ENCODE peak calls at places on chromosomes 7 and 10, in seven cellular contexts. One of them, this sample, is unnamed.

GRCh38 chr10:16417341-16417740 is 19.5 kb upstream of the PTER start:
- DNase-seq in lower leg skin: no peak
- DNase-seq in heart right ventricle: no peak
- DNase-seq in GM23338: no peak
- DNase-seq in cardiac fibroblast: no peak
- DNase-seq in colonic mucosa: no peak
- DNase-seq in tibial artery: no peak
- DNase-seq in this sample: no peak

GRCh38 chr10:79084012-79084971 is 15.5 kb downstream of the ZMIZ1 start:
- DNase-seq in lower leg skin: peak; percentile 98
- DNase-seq in GM23338: peak; percentile 68
- DNase-seq in colonic mucosa: peak; percentile 93
- DNase-seq in cardiac fibroblast: peak; percentile 96
- DNase-seq in tibial artery: peak; percentile 95
- DNase-seq in heart right ventricle: peak; percentile 94
- DNase-seq in this sample: peak; percentile 82

GRCh38 chr7:54944179-54944578 is 74.6 kb upstream of the EGFR start:
- DNase-seq in GM23338: no peak
- DNase-seq in tibial artery: no peak
- DNase-seq in colonic mucosa: no peak
- DNase-seq in heart right ventricle: no peak
- DNase-seq in cardiac fibroblast: peak; percentile 39
- DNase-seq in lower leg skin: no peak
- DNase-seq in this sample: peak; percentile 58

GRCh38 chr10:73537288-73537687 is 41.5 kb upstream of the PPP3CB start:
- DNase-seq in tibial artery: no peak
- DNase-seq in cardiac fibroblast: no peak
- DNase-seq in colonic mucosa: no peak
- DNase-seq in lower leg skin: no peak
- DNase-seq in GM23338: no peak
- DNase-seq in heart right ventricle: no peak
- DNase-seq in this sample: no peak

GRCh38 chr7:1700536-1701333 is 30.7 kb downstream of the ELFN1 start:
- DNase-seq in tibial artery: peak; percentile 37
- DNase-seq in cardiac fibroblast: no peak
- DNase-seq in heart right ventricle: no peak
- DNase-seq in lower leg skin: peak; percentile 70
- DNase-seq in GM23338: no peak
- DNase-seq in colonic mucosa: no peak
- DNase-seq in this sample: no peak

GRCh38 chr7:43660141-43660540 is 69.2 kb downstream of the COA1 start:
- DNase-seq in colonic mucosa: no peak
- DNase-seq in GM23338: peak; percentile 52
- DNase-seq in cardiac fibroblast: no peak
- DNase-seq in heart right ventricle: no peak
- DNase-seq in tibial artery: no peak
- DNase-seq in lower leg skin: no peak
- DNase-seq in this sample: no peak

GRCh38 chr7:7707756-7708310 is 10.6 kb downstream of the RPA3 start:
- DNase-seq in cardiac fibroblast: no peak
- DNase-seq in colonic mucosa: no peak
- DNase-seq in tibial artery: no peak
- DNase-seq in heart right ventricle: no peak
- DNase-seq in GM23338: peak; percentile 42
- DNase-seq in lower leg skin: no peak
- DNase-seq in this sample: peak; percentile 69

GRCh38 chr10:120392671-120393079 is 64.4 kb upstream of the PLPP4 start:
- DNase-seq in lower leg skin: no peak
- DNase-seq in tibial artery: no peak
- DNase-seq in GM23338: no peak
- DNase-seq in cardiac fibroblast: no peak
- DNase-seq in heart right ventricle: no peak
- DNase-seq in colonic mucosa: no peak
- DNase-seq in this sample: no peak

GRCh38 chr10:63554666-63555065 is 33.5 kb downstream of the REEP3 start:
- DNase-seq in cardiac fibroblast: peak; percentile 82
- DNase-seq in lower leg skin: no peak
- DNase-seq in tibial artery: no peak
- DNase-seq in GM23338: no peak
- DNase-seq in heart right ventricle: no peak
- DNase-seq in colonic mucosa: no peak
- DNase-seq in this sample: peak; percentile 97

GRCh38 chr10:132468651-132469050 is 68.9 kb upstream of the INPP5A start:
- DNase-seq in tibial artery: no peak
- DNase-seq in cardiac fibroblast: no peak
- DNase-seq in GM23338: no peak
- DNase-seq in lower leg skin: no peak
- DNase-seq in heart right ventricle: no peak
- DNase-seq in colonic mucosa: no peak
- DNase-seq in this sample: no peak

GRCh38 chr7:4445777-4446176 is 236.3 kb upstream of the FOXK1 start:
- DNase-seq in heart right ventricle: no peak
- DNase-seq in cardiac fibroblast: no peak
- DNase-seq in tibial artery: no peak
- DNase-seq in colonic mucosa: no peak
- DNase-seq in lower leg skin: no peak
- DNase-seq in GM23338: no peak
- DNase-seq in this sample: no peak

GRCh38 chr7:135490783-135491182 is 19.1 kb downstream of the CNOT4 start:
- DNase-seq in tibial artery: no peak
- DNase-seq in cardiac fibroblast: peak; percentile 66
- DNase-seq in colonic mucosa: peak; percentile 29
- DNase-seq in GM23338: no peak
- DNase-seq in heart right ventricle: no peak
- DNase-seq in lower leg skin: no peak
- DNase-seq in this sample: peak; percentile 24

GRCh38 chr7:93558705-93559614 is 15.6 kb downstream of the CALCR start:
- DNase-seq in cardiac fibroblast: no peak
- DNase-seq in GM23338: peak; percentile 56
- DNase-seq in lower leg skin: no peak
- DNase-seq in colonic mucosa: no peak
- DNase-seq in tibial artery: no peak
- DNase-seq in heart right ventricle: no peak
- DNase-seq in this sample: peak; percentile 13

GRCh38 chr7:45867471-45867870 is 5.4 kb downstream of the CCDC201 start:
- DNase-seq in colonic mucosa: no peak
- DNase-seq in heart right ventricle: no peak
- DNase-seq in lower leg skin: no peak
- DNase-seq in tibial artery: no peak
- DNase-seq in GM23338: no peak
- DNase-seq in cardiac fibroblast: no peak
- DNase-seq in this sample: no peak

GRCh38 chr7:29569648-29570047 is 6.0 kb downstream of the PRR15 start:
- DNase-seq in lower leg skin: no peak
- DNase-seq in GM23338: peak; percentile 70
- DNase-seq in heart right ventricle: no peak
- DNase-seq in tibial artery: no peak
- DNase-seq in colonic mucosa: no peak
- DNase-seq in cardiac fibroblast: no peak
- DNase-seq in this sample: no peak

GRCh38 chr7:50534690-50535290 is 30.4 kb downstream of the DDC start:
- DNase-seq in heart right ventricle: no peak
- DNase-seq in lower leg skin: no peak
- DNase-seq in cardiac fibroblast: peak; percentile 96
- DNase-seq in tibial artery: no peak
- DNase-seq in GM23338: peak; percentile 28
- DNase-seq in colonic mucosa: no peak
- DNase-seq in this sample: peak; percentile 98

DNA sequence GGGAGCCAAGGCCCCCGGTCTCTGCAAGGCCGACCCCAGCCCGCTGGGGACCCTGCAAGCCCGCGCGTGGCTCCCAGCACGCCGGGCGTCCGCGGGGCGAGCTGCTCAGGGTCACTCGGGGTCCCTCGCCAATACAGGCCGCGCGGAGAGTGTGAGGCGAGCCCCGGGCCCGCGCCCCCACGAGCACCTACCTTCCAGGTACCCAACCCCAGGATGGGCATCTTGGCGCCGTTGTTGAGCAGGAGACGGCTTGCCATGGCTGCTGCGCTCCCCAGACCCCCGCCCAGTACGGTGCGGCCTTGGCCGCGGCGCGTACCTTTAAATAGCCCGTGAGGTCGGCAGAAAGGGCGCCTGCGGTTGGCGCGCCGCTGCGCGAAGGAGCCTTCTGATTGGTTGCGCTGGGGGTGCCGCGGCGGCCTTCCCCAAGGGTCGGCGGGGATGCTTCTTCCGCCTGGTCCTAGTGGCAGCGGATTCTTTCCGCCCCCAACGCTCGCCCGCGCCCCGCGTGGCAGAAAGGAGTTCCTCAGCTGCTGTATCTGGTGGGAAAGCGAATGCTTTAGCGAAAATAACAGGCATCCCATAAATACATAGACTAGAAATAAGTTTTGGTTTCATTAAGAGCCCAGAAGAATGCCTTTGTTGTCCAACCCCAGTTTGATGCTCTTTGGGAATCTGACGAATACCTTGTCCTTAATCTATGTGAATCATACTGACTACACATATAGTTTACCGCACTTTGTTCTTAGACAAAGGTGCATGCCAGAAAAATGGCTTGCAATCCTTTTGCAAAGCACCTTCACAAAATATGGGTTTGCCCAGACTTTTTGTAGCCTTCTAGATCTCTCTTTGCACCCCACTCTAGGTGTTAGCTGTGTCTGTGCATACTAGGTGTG is at the start of gene AKR1B1:
- DNase-seq in GM23338: peak; percentile 95
- DNase-seq in colonic mucosa: peak; percentile 85
- DNase-seq in cardiac fibroblast: peak; percentile 95
- DNase-seq in heart right ventricle: peak; percentile 92
- DNase-seq in lower leg skin: peak; percentile 97
- DNase-seq in tibial artery: peak; percentile 94
- DNase-seq in this sample: peak; percentile 91
- TF ChIP-seq CTCF in GM23338: peak; percentile 48
- TF ChIP-seq CTCF in colonic mucosa: no peak
- TF ChIP-seq CTCF in cardiac fibroblast: peak; percentile 72
- TF ChIP-seq CTCF in heart right ventricle: peak; percentile 36
- TF ChIP-seq CTCF in lower leg skin: no peak
- TF ChIP-seq CTCF in tibial artery: peak; percentile 50
- TF ChIP-seq CTCF in this sample: peak; percentile 76

GRCh38 chr7:101108330-101108857 is 18.5 kb upstream of the SERPINE1 start:
- DNase-seq in colonic mucosa: no peak
- DNase-seq in lower leg skin: peak; percentile 89
- DNase-seq in cardiac fibroblast: peak; percentile 75
- DNase-seq in tibial artery: peak; percentile 81
- DNase-seq in heart right ventricle: peak; percentile 64
- DNase-seq in GM23338: no peak
- DNase-seq in this sample: no peak
- H3K4me3 ChIP-seq in colonic mucosa: no peak overlapping the region
- H3K4me3 ChIP-seq in lower leg skin: no peak overlapping the region
- H3K4me3 ChIP-seq in cardiac fibroblast: no peak overlapping the region
- H3K4me3 ChIP-seq in tibial artery: no peak overlapping the region
- H3K4me3 ChIP-seq in heart right ventricle: no peak overlapping the region
- H3K4me3 ChIP-seq in GM23338: no peak overlapping the region
- H3K4me3 ChIP-seq in this sample: no peak overlapping the region

DNA sequence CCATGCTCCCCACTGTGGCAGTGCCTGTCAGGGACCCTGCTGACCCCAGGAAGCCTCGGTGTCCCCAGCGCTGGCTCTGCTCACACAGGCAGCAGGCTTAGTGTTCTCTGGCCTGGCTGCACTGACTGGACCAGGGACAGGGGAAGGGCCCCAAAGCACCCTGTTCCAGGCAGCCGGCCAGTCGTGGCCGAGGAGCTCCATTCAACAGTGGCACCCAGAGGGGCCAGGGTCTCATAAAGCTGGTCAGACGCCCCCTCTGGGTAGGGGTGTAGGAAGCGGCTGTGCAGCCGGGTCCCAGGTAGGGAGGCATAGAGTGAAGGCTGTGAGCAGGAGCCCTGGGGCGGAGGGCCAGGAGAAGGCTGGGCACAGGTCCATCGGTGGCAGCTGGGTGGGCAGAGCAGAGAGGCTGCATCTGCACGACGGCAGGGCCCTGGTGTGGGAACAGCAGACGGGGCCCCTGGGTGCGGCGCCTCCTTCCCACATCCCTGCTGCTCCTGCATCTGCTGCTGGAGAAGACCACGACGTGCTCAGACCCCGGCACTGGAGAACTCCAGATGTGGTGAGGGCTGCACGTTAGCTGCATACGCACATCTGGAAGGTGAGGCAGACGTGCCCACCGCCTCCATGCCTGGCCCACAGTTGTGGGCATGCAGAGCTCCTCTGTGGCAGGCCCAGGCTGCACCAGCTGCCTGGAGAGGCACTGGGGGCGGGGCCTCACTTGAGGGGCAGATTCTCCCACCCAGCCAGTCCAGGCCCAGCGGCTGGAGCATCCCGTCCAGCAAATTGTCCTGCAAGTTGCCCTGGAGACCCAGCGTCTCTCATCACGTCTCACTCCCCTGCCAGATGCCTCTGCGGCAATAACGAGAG is 25.1 kb downstream of the MNX1 start:
- DNase-seq in GM23338: no peak
- DNase-seq in lower leg skin: peak; percentile 83
- DNase-seq in cardiac fibroblast: no peak
- DNase-seq in heart right ventricle: no peak
- DNase-seq in colonic mucosa: peak; percentile 15
- DNase-seq in tibial artery: peak; percentile 60
- DNase-seq in this sample: no peak
- TF ChIP-seq CTCF in GM23338: peak; percentile 36
- TF ChIP-seq CTCF in lower leg skin: no peak
- TF ChIP-seq CTCF in cardiac fibroblast: no peak
- TF ChIP-seq CTCF in heart right ventricle: no peak
- TF ChIP-seq CTCF in colonic mucosa: no peak
- TF ChIP-seq CTCF in tibial artery: no peak
- TF ChIP-seq CTCF in this sample: no peak

GRCh38 chr7:128831178-128831993 is 1.2 kb downstream of the FLNC start:
- DNase-seq in GM23338: peak; percentile 68
- DNase-seq in colonic mucosa: no peak
- DNase-seq in lower leg skin: no peak
- DNase-seq in cardiac fibroblast: peak; percentile 65
- DNase-seq in tibial artery: peak; percentile 91
- DNase-seq in heart right ventricle: peak; percentile 69
- DNase-seq in this sample: peak; percentile 87

GRCh38 chr7:128832880-128833147 is 2.6 kb downstream of the FLNC start:
- DNase-seq in heart right ventricle: no peak
- DNase-seq in colonic mucosa: no peak
- DNase-seq in cardiac fibroblast: no peak
- DNase-seq in tibial artery: no peak
- DNase-seq in GM23338: no peak
- DNase-seq in lower leg skin: no peak
- DNase-seq in this sample: no peak

GRCh38 chr7:128833939-128834310 is 3.7 kb downstream of the FLNC start:
- DNase-seq in cardiac fibroblast: peak; percentile 71
- DNase-seq in GM23338: no peak
- DNase-seq in colonic mucosa: no peak
- DNase-seq in tibial artery: no peak
- DNase-seq in lower leg skin: no peak
- DNase-seq in heart right ventricle: no peak
- DNase-seq in this sample: no peak

GRCh38 chr7:128833148-128833938 is 3.1 kb downstream of the FLNC start:
- DNase-seq in GM23338: peak; percentile 55
- DNase-seq in colonic mucosa: peak; percentile 44
- DNase-seq in cardiac fibroblast: peak; percentile 93
- DNase-seq in tibial artery: peak; percentile 89
- DNase-seq in lower leg skin: peak; percentile 92
- DNase-seq in heart right ventricle: peak; percentile 61
- DNase-seq in this sample: peak; percentile 95

GRCh38 chr7:128831994-128832879 is 2.0 kb downstream of the FLNC start:
- DNase-seq in cardiac fibroblast: peak; percentile 52
- DNase-seq in colonic mucosa: no peak
- DNase-seq in heart right ventricle: peak; percentile 66
- DNase-seq in tibial artery: peak; percentile 90
- DNase-seq in lower leg skin: no peak
- DNase-seq in GM23338: peak; percentile 79
- DNase-seq in this sample: peak; percentile 72
- H3K4me3 ChIP-seq in cardiac fibroblast: peak overlapping the region; percentile 68
- H3K4me3 ChIP-seq in colonic mucosa: peak overlapping the region; percentile 39
- H3K4me3 ChIP-seq in heart right ventricle: peak overlapping the region; percentile 69
- H3K4me3 ChIP-seq in tibial artery: peak overlapping the region; percentile 58
- H3K4me3 ChIP-seq in lower leg skin: no peak overlapping the region
- H3K4me3 ChIP-seq in GM23338: peak overlapping the region; percentile 76
- H3K4me3 ChIP-seq in this sample: peak overlapping the region; percentile 90